ENCODE peak calls at places on chromosomes 6 and 20, in five cellular contexts. T is kidney epithelial cell; M is stimulated activated CD8-positive, alpha-beta memory T cell treated with anti-CD3 and anti-CD28 coated beads, Interleukin-7, amount 100 ng/mL, for 1 hour; E is A549; C is HS-27A. G is an unnamed sample.

GRCh38 chr20:57188056-57188455 is 78.4 kb downstream of the BMP7 start:
- DNase-seq in T (no peak), M (no peak), E (no peak), C (no peak), G (no peak)

GRCh38 chr6:32956176-32956575 is 3.3 kb upstream of the HLA-DMA start:
- DNase-seq in T (no peak), M (no peak), E (no peak), C (no peak), G (no peak)

GRCh38 chr6:166530211-166531045 is 56.0 kb downstream of the RAMACL start:
- DNase-seq in T (no peak), M (no peak), E (peak; percentile 31), C (no peak), G (no peak)

GRCh38 chr20:6651016-6651415 is 116.5 kb upstream of the BMP2 start:
- DNase-seq in T (peak; percentile 47), M (no peak), E (no peak), C (peak; percentile 41), G (no peak)

GRCh38 chr6:52143551-52143950 is 42.6 kb upstream of the IL17A start:
- DNase-seq in T (no peak), M (no peak), E (no peak), C (no peak), G (no peak)

GRCh38 chr20:17971571-17972013 is 2.8 kb downstream of the MGME1 start:
- DNase-seq in T (no peak), M (no peak), E (no peak), C (peak; percentile 63), G (no peak)

GRCh38 chr20:55103188-55103587 is 627.8 kb downstream of the DOK5 start:
- DNase-seq in T (no peak), M (no peak), E (no peak), C (no peak), G (no peak)

GRCh38 chr20:58718729-58719128 is 26.1 kb downstream of the NPEPL1 start:
- DNase-seq in T (no peak), M (no peak), E (no peak), C (no peak), G (peak; percentile 6)

G was measured in activated B cell treated with CpG ODN at 0.5 μM for 24 hours.